ENCODE peak calls at places on chromosomes 16 and 17, in eight cellular contexts. W, J, F, Y, A, N, D and O are unnamed samples.

GRCh38 chr17:66849851-66850580 is 15.1 kb downstream of the CACNG5 start:
- DNase-seq in D (no peak), J (no peak), A (no peak), F (no peak), N (no peak), W (no peak), Y (no peak), O (no peak)

GRCh38 chr17:65564793-65565192 is 3.3 kb upstream of the AXIN2 start:
- DNase-seq in Y (no peak), W (no peak), D (no peak), J (no peak), N (peak; percentile 56), F (no peak), A (no peak), O (no peak)

GRCh38 chr17:2214887-2215615 is 88.5 kb downstream of the SMG6 start:
- DNase-seq in W (no peak), N (no peak), A (peak; percentile 87), J (no peak), Y (no peak), F (no peak), D (no peak), O (no peak)

GRCh38 chr17:11495616-11496015 is 102.7 kb upstream of the DNAH9 start:
- DNase-seq in A (no peak), J (no peak), N (no peak), Y (no peak), D (no peak), F (no peak), W (no peak), O (no peak)

GRCh38 chr17:38604479-38605229 is 1.1 kb downstream of the SRCIN1 start:
- DNase-seq in Y (peak; percentile 82), A (no peak), W (peak; percentile 82), N (no peak), D (no peak), J (no peak), F (no peak), O (no peak)

GRCh38 chr17:82598256-82599011 is 49.8 kb downstream of the WDR45B start:
- DNase-seq in D (no peak), W (no peak), Y (no peak), A (no peak), N (no peak), J (no peak), F (no peak), O (no peak)

GRCh38 chr17:79028496-79029326 is 4.7 kb downstream of the C1QTNF1 start:
- DNase-seq in A (no peak), F (peak; percentile 46), D (no peak), N (no peak), J (no peak), W (no peak), Y (no peak), O (no peak)

GRCh38 chr17:28532063-28532960 is 20.1 kb downstream of the UNC119 start:
- DNase-seq in A (no peak), N (no peak), D (no peak), Y (no peak), W (no peak), J (no peak), F (no peak), O (no peak)

GRCh38 chr16:76235025-76235424 is 42.2 kb upstream of the CNTNAP4 start:
- DNase-seq in N (no peak), W (no peak), A (no peak), D (no peak), F (no peak), Y (no peak), J (no peak), O (no peak)

GRCh38 chr17:79707931-79708891 is 22.5 kb upstream of the ENPP7 start:
- DNase-seq in D (no peak), W (peak; percentile 92), F (peak; percentile 81), Y (peak; percentile 75), A (peak; percentile 35), J (peak; percentile 34), N (peak; percentile 35), O (peak; percentile 81)

GRCh38 chr17:65794572-65794971 is 233.1 kb upstream of the AXIN2 start:
- DNase-seq in Y (peak; percentile 81), A (peak; percentile 35), W (no peak), F (no peak), N (no peak), D (no peak), J (peak; percentile 48), O (no peak)

GRCh38 chr17:79760197-79760906 is 17.6 kb upstream of the CBX2 start:
- DNase-seq in F (no peak), A (no peak), N (no peak), Y (no peak), D (no peak), W (no peak), J (no peak), O (no peak)

GRCh38 chr17:48878920-48879898 is 13.4 kb upstream of the ATP5MC1 start:
- DNase-seq in Y (peak; percentile 92), N (no peak), W (peak; percentile 61), J (peak; percentile 82), D (peak; percentile 55), A (peak; percentile 76), F (no peak), O (peak; percentile 58)

GRCh38 chr17:16419929-16420271 is 4.5 kb downstream of the TRPV2 start:
- DNase-seq in A (no peak), D (no peak), W (no peak), J (no peak), Y (no peak), F (no peak), N (no peak), O (no peak)

GRCh38 chr17:4444782-4445473 is 11.2 kb downstream of the SPNS3 start:
- DNase-seq in J (no peak), A (no peak), F (no peak), Y (no peak), N (peak; percentile 53), W (no peak), D (no peak), O (no peak)

GRCh38 chr16:80997139-80997798 is 9.4 kb downstream of the CMC2 start:
- DNase-seq in W (no peak), Y (no peak), N (no peak), A (peak; percentile 54), D (peak; percentile 66), F (no peak), J (no peak), O (no peak)

GRCh38 chr16:27025581-27025980 is 41.1 kb upstream of the C16orf82 start:
- DNase-seq in J (peak; percentile 6), A (no peak), N (no peak), F (no peak), Y (peak; percentile 9), W (no peak), D (no peak), O (no peak)

DNA sequence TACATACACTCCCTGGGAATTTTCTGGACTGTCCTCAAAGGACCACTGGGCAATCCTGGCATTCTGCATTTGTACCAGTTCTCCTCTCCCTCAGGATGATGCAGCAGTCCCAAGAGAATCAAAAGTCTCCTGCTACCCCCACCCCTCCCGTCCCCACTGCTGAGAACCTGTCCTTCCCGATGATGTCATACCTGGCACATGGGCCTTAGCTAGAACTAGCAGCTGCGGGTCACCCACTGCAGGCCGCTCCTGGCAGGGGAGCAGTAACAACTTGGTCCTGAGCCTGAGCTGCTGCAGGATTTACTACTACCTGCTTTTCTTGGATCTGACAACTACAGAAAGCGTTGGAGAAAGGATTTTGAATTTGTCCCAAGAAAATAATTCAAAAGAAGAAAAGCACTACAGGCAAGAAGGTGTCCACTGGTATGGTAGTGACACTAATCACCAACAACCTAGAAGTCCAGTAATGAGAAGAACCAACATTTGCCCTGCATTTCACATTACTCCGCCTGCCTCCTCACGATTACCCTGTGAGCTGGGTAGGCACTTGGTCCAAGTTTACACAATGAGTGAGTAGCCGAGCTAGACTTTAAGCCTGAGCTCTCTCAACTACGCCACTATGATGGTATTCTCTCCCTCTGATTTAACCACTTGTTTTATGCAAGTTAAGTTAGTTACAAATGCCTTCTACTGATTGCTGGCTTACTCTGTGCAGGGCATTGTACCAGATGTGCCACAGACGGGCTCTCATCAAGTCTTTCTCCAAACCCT is 55.3 kb upstream of the ETV4 start:
- DNase-seq in N (peak; percentile 47), A (peak; percentile 28), Y (no peak), D (no peak), F (no peak), J (no peak), W (no peak), O (no peak)
- TF ChIP-seq POLR2AphosphoS5 in N (no peak), A (no peak), Y (no peak), D (no peak), F (no peak), J (no peak), W (no peak), O (no peak)

GRCh38 chr16:65117701-65118448 is 4.0 kb downstream of the CDH11 start:
- DNase-seq in J (peak; percentile 0), N (peak; percentile 60), F (no peak), A (peak; percentile 87), Y (peak; percentile 87), W (peak; percentile 71), D (peak; percentile 2), O (no peak)
- TF ChIP-seq POLR2AphosphoS5 in J (no peak), N (no peak), F (no peak), A (no peak), Y (no peak), W (no peak), D (no peak), O (no peak)

GRCh38 chr17:32930512-32930911 is 2.6 kb downstream of the TMEM98 start:
- DNase-seq in N (no peak), F (no peak), Y (no peak), D (no peak), J (no peak), A (no peak), W (no peak), O (no peak)

GRCh38 chr17:32929588-32929987 is 1.6 kb downstream of the TMEM98 start:
- DNase-seq in N (no peak), F (no peak), W (no peak), Y (no peak), D (no peak), J (no peak), A (no peak), O (no peak)

GRCh38 chr17:32928527-32929287 is 754 bp downstream of the TMEM98 start:
- DNase-seq in F (no peak), N (no peak), D (no peak), J (no peak), A (peak; percentile 64), Y (no peak), W (no peak), O (no peak)

GRCh38 chr17:32927724-32928526 is at the start of gene TMEM98:
- DNase-seq in Y (peak; percentile 65), W (peak; percentile 72), N (no peak), D (no peak), F (no peak), J (no peak), A (no peak), O (peak; percentile 38)

GRCh38 chr17:32929288-32929574 is 1.3 kb downstream of the TMEM98 start:
- DNase-seq in D (no peak), A (no peak), F (no peak), N (no peak), Y (peak; percentile 72), W (no peak), J (no peak), O (no peak)
- TF ChIP-seq POLR2AphosphoS5 in D (no peak), A (no peak), F (no peak), N (no peak), Y (no peak), W (no peak), J (no peak), O (no peak)

DNA sequence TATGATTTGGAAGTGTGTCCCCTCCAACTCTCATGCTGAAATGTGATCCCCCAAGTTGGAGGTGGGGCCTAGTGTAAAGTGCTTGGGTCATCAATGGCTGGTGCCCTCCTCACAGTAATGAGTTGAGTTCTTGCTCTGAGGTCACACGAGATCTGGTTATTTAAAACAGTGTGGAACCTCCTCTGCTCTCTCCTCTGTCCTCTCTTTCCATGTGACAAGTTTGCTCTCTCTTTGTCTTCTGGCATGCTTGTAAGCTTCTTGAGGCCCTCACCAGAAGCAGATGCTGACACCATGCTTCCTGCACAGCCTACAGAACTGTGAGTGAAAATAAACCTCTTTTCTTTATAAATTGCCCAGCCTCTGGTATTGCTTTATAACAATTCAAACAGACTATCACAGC is 19.9 kb downstream of the BRIP1 start:
- DNase-seq in N (no peak), F (no peak), Y (no peak), J (no peak), D (no peak), W (no peak), A (no peak), O (no peak)
- TF ChIP-seq POLR2AphosphoS5 in N (no peak), F (no peak), Y (no peak), J (no peak), D (no peak), W (no peak), A (no peak), O (no peak)